ENCODE peak calls at places on chromosomes 13 and 19, in ten cellular contexts. One of them, this sample, is unnamed. For H3K4me1, the result is how much of the 10 kb centered on the place peaks cover.

GRCh38 chr13:113748862-113749451 is 10.1 kb upstream of the TMEM255B start:
- DNase-seq in right atrium auricular region: no peak
- DNase-seq in testis: no peak
- DNase-seq in PC-3: no peak
- DNase-seq in endothelial cell of umbilical vein: no peak
- DNase-seq in CD8-positive, alpha-beta T cell: no peak
- DNase-seq in neuronal stem cell: no peak
- DNase-seq in tibial nerve: no peak
- DNase-seq in ovary: no peak
- DNase-seq in astrocyte: no peak
- DNase-seq in this sample: no peak

GRCh38 chr13:111789011-111789410 is 277.9 kb upstream of the SOX1 start:
- DNase-seq in ovary: no peak
- DNase-seq in tibial nerve: no peak
- DNase-seq in CD8-positive, alpha-beta T cell: no peak
- DNase-seq in testis: no peak
- DNase-seq in endothelial cell of umbilical vein: no peak
- DNase-seq in neuronal stem cell: no peak
- DNase-seq in right atrium auricular region: no peak
- DNase-seq in PC-3: no peak
- DNase-seq in astrocyte: no peak
- DNase-seq in this sample: no peak

GRCh38 chr19:45306040-45306439 is 16.6 kb downstream of the CKM start:
- DNase-seq in astrocyte: no peak
- DNase-seq in testis: no peak
- DNase-seq in right atrium auricular region: no peak
- DNase-seq in tibial nerve: no peak
- DNase-seq in CD8-positive, alpha-beta T cell: no peak
- DNase-seq in ovary: no peak
- DNase-seq in endothelial cell of umbilical vein: no peak
- DNase-seq in PC-3: no peak
- DNase-seq in neuronal stem cell: no peak
- DNase-seq in this sample: no peak

GRCh38 chr13:105952233-105952767 is 583.2 kb downstream of the EFNB2 start:
- DNase-seq in CD8-positive, alpha-beta T cell: no peak
- DNase-seq in ovary: no peak
- DNase-seq in astrocyte: no peak
- DNase-seq in PC-3: no peak
- DNase-seq in testis: no peak
- DNase-seq in endothelial cell of umbilical vein: no peak
- DNase-seq in neuronal stem cell: no peak
- DNase-seq in tibial nerve: no peak
- DNase-seq in right atrium auricular region: no peak
- DNase-seq in this sample: no peak

GRCh38 chr19:35404879-35405622 is 34.2 kb downstream of the GPR42 start:
- DNase-seq in tibial nerve: no peak
- DNase-seq in ovary: peak
- DNase-seq in CD8-positive, alpha-beta T cell: no peak
- DNase-seq in PC-3: peak
- DNase-seq in neuronal stem cell: peak
- DNase-seq in right atrium auricular region: no peak
- DNase-seq in testis: no peak
- DNase-seq in astrocyte: peak
- DNase-seq in endothelial cell of umbilical vein: no peak
- DNase-seq in this sample: peak

GRCh38 chr13:42107006-42107405 is 58.6 kb downstream of the DGKH start:
- DNase-seq in right atrium auricular region: no peak
- DNase-seq in tibial nerve: no peak
- DNase-seq in CD8-positive, alpha-beta T cell: no peak
- DNase-seq in astrocyte: no peak
- DNase-seq in neuronal stem cell: no peak
- DNase-seq in PC-3: peak
- DNase-seq in endothelial cell of umbilical vein: no peak
- DNase-seq in ovary: no peak
- DNase-seq in testis: no peak
- DNase-seq in this sample: no peak

GRCh38 chr13:46914341-46914740 is 17.5 kb upstream of the HTR2A start:
- DNase-seq in neuronal stem cell: no peak
- DNase-seq in endothelial cell of umbilical vein: no peak
- DNase-seq in CD8-positive, alpha-beta T cell: no peak
- DNase-seq in PC-3: no peak
- DNase-seq in right atrium auricular region: no peak
- DNase-seq in astrocyte: no peak
- DNase-seq in testis: no peak
- DNase-seq in ovary: no peak
- DNase-seq in tibial nerve: no peak
- DNase-seq in this sample: no peak

GRCh38 chr19:747432-748273 is 3.3 kb upstream of the MISP start:
- DNase-seq in astrocyte: no peak
- DNase-seq in endothelial cell of umbilical vein: no peak
- DNase-seq in neuronal stem cell: no peak
- DNase-seq in tibial nerve: no peak
- DNase-seq in right atrium auricular region: no peak
- DNase-seq in PC-3: no peak
- DNase-seq in testis: no peak
- DNase-seq in ovary: no peak
- DNase-seq in CD8-positive, alpha-beta T cell: no peak
- DNase-seq in this sample: no peak

GRCh38 chr13:86052141-86052540 is 252.9 kb upstream of the SLITRK6 start:
- DNase-seq in testis: no peak
- DNase-seq in astrocyte: no peak
- DNase-seq in ovary: no peak
- DNase-seq in tibial nerve: no peak
- DNase-seq in PC-3: no peak
- DNase-seq in neuronal stem cell: no peak
- DNase-seq in right atrium auricular region: no peak
- DNase-seq in endothelial cell of umbilical vein: no peak
- DNase-seq in CD8-positive, alpha-beta T cell: no peak
- DNase-seq in this sample: no peak

GRCh38 chr13:98189841-98190505 is 12.9 kb upstream of the RNF113B start:
- DNase-seq in testis: peak
- DNase-seq in astrocyte: peak
- DNase-seq in ovary: peak
- DNase-seq in tibial nerve: no peak
- DNase-seq in right atrium auricular region: no peak
- DNase-seq in neuronal stem cell: no peak
- DNase-seq in PC-3: no peak
- DNase-seq in endothelial cell of umbilical vein: peak
- DNase-seq in CD8-positive, alpha-beta T cell: no peak
- DNase-seq in this sample: no peak

GRCh38 chr13:64900039-64900438 is 2330.1 kb downstream of the PCDH9 start:
- DNase-seq in astrocyte: no peak
- DNase-seq in neuronal stem cell: no peak
- DNase-seq in tibial nerve: no peak
- DNase-seq in PC-3: no peak
- DNase-seq in ovary: no peak
- DNase-seq in testis: no peak
- DNase-seq in endothelial cell of umbilical vein: no peak
- DNase-seq in right atrium auricular region: no peak
- DNase-seq in CD8-positive, alpha-beta T cell: no peak
- DNase-seq in this sample: no peak

GRCh38 chr19:49658566-49659442 is 6.9 kb downstream of the IRF3 start:
- DNase-seq in CD8-positive, alpha-beta T cell: peak
- DNase-seq in endothelial cell of umbilical vein: no peak
- DNase-seq in PC-3: no peak
- DNase-seq in astrocyte: no peak
- DNase-seq in tibial nerve: no peak
- DNase-seq in neuronal stem cell: no peak
- DNase-seq in testis: no peak
- DNase-seq in ovary: no peak
- DNase-seq in right atrium auricular region: no peak
- DNase-seq in this sample: no peak

DNA sequence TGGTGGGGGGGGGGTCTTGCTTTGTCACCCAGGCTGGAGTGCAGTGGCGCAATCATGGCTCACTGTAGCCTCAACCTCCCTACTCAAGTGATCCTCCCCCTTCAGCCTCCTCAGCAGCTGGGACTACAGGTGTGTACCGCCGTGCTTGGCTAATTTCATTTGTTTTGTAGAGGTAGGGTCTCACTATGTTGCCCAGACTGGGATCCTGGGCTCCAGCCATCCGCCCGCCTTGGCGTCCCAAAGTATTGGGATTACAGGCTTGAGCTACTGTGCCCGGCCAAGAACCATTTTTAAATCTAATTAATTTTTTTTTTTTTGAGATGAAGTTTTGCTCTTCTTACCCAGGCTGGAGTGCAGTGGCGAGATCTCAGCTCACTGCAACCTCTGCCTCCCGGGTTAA is 18.2 kb upstream of the JUND start:
- DNase-seq in endothelial cell of umbilical vein: no peak
- DNase-seq in neuronal stem cell: no peak
- DNase-seq in testis: no peak
- DNase-seq in astrocyte: no peak
- DNase-seq in CD8-positive, alpha-beta T cell: no peak
- DNase-seq in tibial nerve: no peak
- DNase-seq in right atrium auricular region: no peak
- DNase-seq in ovary: no peak
- DNase-seq in PC-3: no peak
- DNase-seq in this sample: no peak
- H3K4me1 ChIP-seq in endothelial cell of umbilical vein: under half
- H3K4me1 ChIP-seq in neuronal stem cell: under half
- H3K4me1 ChIP-seq in testis: under half
- H3K4me1 ChIP-seq in astrocyte: under half
- H3K4me1 ChIP-seq in CD8-positive, alpha-beta T cell: under half
- H3K4me1 ChIP-seq in tibial nerve: under half
- H3K4me1 ChIP-seq in right atrium auricular region: under half
- H3K4me1 ChIP-seq in ovary: under half
- H3K4me1 ChIP-seq in PC-3: under half
- H3K4me1 ChIP-seq in this sample: under half

DNA sequence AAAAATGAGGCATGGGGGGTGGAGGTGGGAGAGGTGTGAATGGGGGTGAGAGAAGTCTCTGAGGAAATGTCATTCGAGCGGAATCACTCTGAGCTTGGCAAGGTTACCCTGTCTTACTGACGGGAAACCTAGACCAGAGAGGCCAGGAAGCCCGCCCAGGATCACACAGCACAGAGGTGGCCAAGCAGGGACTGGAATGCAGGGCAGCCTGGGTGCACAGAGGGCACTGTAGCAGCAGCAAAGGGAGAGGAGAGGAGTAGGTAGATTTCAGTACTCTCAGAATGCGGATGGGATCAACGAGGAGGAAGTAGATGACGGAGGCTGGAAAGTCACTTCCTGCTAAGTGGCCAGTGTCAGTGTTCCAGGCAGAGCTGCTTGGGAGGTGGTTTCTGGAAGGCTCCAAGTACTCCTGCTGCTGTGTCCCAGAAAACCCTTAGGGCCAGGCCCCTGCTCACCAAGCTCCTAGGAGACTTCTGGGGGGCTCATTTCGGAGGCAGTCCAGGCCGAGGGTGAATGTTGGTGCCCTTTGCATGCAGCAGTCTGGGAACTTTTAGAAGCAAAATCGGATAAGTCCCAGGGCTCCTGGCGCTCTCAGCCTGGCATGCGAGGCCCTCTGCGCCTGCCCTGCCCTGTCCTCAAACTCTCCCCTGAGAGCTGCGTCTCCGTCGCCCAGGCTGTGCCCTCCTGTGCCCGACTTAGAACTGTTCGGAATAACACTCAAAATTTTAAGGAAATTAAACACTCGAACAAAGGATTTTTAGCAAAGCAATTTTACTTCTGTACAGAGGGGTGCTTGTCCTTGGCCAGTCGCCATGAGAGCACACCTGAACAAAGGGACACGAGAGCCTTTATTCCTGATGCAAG is 33.5 kb downstream of the DNM2 start:
- DNase-seq in tibial nerve: no peak
- DNase-seq in CD8-positive, alpha-beta T cell: no peak
- DNase-seq in neuronal stem cell: no peak
- DNase-seq in PC-3: no peak
- DNase-seq in endothelial cell of umbilical vein: peak
- DNase-seq in right atrium auricular region: no peak
- DNase-seq in ovary: peak
- DNase-seq in testis: peak
- DNase-seq in astrocyte: no peak
- DNase-seq in this sample: no peak
- H3K4me1 ChIP-seq in tibial nerve: under half
- H3K4me1 ChIP-seq in CD8-positive, alpha-beta T cell: half or more
- H3K4me1 ChIP-seq in neuronal stem cell: under half
- H3K4me1 ChIP-seq in PC-3: under half
- H3K4me1 ChIP-seq in endothelial cell of umbilical vein: under half
- H3K4me1 ChIP-seq in right atrium auricular region: half or more
- H3K4me1 ChIP-seq in ovary: under half
- H3K4me1 ChIP-seq in testis: under half
- H3K4me1 ChIP-seq in astrocyte: under half
- H3K4me1 ChIP-seq in this sample: under half

DNA sequence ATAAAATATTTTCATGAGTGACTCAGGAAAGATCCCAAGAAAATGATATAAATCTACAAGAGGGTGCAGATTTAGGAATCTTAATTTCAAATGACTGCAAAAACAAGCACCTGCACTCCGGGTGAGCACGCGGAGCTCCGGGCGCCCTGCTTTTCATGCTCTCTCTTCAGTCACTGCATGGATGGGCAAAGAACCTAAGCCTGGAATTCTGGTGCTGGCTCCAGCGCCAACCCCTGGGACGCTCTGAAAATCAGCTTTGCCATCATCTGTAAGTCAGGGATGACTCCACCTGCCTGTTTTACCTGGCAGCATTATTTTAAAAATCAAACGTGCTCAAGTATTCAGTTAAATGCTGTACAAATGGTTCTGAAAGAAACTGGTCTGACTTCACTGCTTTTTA is 81.3 kb downstream of the COL4A1 start:
- DNase-seq in tibial nerve: no peak
- DNase-seq in ovary: no peak
- DNase-seq in astrocyte: no peak
- DNase-seq in testis: no peak
- DNase-seq in endothelial cell of umbilical vein: no peak
- DNase-seq in right atrium auricular region: no peak
- DNase-seq in neuronal stem cell: no peak
- DNase-seq in PC-3: no peak
- DNase-seq in CD8-positive, alpha-beta T cell: no peak
- DNase-seq in this sample: no peak
- H3K4me1 ChIP-seq in tibial nerve: under half
- H3K4me1 ChIP-seq in ovary: under half
- H3K4me1 ChIP-seq in astrocyte: under half
- H3K4me1 ChIP-seq in testis: under half
- H3K4me1 ChIP-seq in endothelial cell of umbilical vein: under half
- H3K4me1 ChIP-seq in right atrium auricular region: half or more
- H3K4me1 ChIP-seq in neuronal stem cell: under half
- H3K4me1 ChIP-seq in PC-3: under half
- H3K4me1 ChIP-seq in CD8-positive, alpha-beta T cell: under half
- H3K4me1 ChIP-seq in this sample: under half

DNA sequence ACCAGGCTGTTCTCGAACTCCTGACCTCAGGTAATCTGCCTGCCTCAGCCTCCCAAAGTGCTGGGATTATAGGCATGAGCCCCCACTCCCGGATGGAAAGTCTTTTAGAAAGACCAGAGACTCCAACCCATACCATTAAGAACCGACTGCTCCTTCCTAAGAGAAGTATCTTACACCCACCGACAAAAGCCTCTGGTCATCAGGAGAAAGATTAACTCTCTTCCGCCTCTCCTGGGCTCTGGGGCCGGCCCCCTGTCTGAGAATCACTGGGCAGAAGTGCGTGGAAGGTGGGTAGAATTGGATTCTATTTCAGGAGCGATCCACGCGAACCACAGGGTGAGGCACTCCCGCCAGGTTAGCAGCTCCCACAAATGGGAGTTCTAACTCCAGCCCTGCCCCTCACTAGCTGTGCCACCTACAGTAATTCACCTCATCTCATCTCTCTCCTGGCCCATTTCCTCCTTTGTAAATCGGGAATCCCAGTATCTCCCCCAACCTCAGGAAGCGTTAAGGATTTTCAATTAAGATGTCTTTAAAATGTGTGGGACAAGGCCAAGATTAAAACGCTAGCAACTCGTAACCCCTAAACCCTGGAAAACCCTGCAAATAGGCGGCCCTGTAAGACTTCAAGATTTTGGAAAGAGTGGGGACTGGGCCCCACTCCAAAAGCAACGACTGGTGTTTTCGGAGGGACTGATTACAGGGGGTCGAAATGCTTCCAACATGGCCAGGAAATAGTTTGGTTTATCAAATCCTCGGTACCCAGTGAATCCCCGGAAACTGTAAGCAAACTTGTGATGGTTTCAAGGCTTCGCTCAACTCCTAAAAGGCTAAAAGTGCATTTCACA is 1.3 kb downstream of the HNRNPL start:
- DNase-seq in ovary: no peak
- DNase-seq in right atrium auricular region: no peak
- DNase-seq in endothelial cell of umbilical vein: peak
- DNase-seq in CD8-positive, alpha-beta T cell: no peak
- DNase-seq in tibial nerve: no peak
- DNase-seq in neuronal stem cell: no peak
- DNase-seq in astrocyte: no peak
- DNase-seq in testis: no peak
- DNase-seq in PC-3: no peak
- DNase-seq in this sample: no peak
- H3K4me1 ChIP-seq in ovary: under half
- H3K4me1 ChIP-seq in right atrium auricular region: half or more
- H3K4me1 ChIP-seq in endothelial cell of umbilical vein: under half
- H3K4me1 ChIP-seq in CD8-positive, alpha-beta T cell: half or more
- H3K4me1 ChIP-seq in tibial nerve: under half
- H3K4me1 ChIP-seq in neuronal stem cell: under half
- H3K4me1 ChIP-seq in astrocyte: under half
- H3K4me1 ChIP-seq in testis: under half
- H3K4me1 ChIP-seq in PC-3: under half
- H3K4me1 ChIP-seq in this sample: under half

This sample was measured in NT2/D1.